ENCODE peak calls at places on chromosomes 13 and 19, in seven cellular contexts. P is right atrium auricular region, A is fibroblast of the aortic adventitia, Z is MCF 10A, Y is tibial nerve, W is WTC11, H is IMR-90. K is an unnamed sample.

GRCh38 chr13:80084086-80084676 is 256.7 kb downstream of the SPRY2 start:
- DNase-seq in Y (no peak), P (no peak), H (peak), W (no peak), Z (peak), A (peak), K (peak)

GRCh38 chr13:94520001-94520400 is 40.5 kb upstream of the DCT start:
- DNase-seq in W (no peak), P (no peak), H (no peak), Z (no peak), Y (no peak), A (no peak), K (no peak)

GRCh38 chr19:17497149-17497798 is 14.2 kb upstream of the PGLS start:
- DNase-seq in P (no peak), H (no peak), Y (no peak), W (peak), A (no peak), Z (no peak), K (no peak)

GRCh38 chr13:102293723-102294122 is 108.1 kb downstream of the FGF14 start:
- DNase-seq in Y (no peak), Z (no peak), A (no peak), W (no peak), H (no peak), P (no peak), K (no peak)

GRCh38 chr13:99191900-99192399 is 8.7 kb upstream of the UBAC2 start:
- DNase-seq in H (peak), Z (no peak), A (peak), P (peak), Y (no peak), W (no peak), K (no peak)

GRCh38 chr13:99496322-99497142 is 4.7 kb upstream of the TM9SF2 start:
- DNase-seq in W (no peak), Z (peak), H (peak), P (peak), Y (peak), A (peak), K (peak)

GRCh38 chr13:40341501-40341900 is 324.9 kb downstream of the FOXO1 start:
- DNase-seq in H (no peak), P (no peak), A (no peak), Z (no peak), W (no peak), Y (no peak), K (no peak)

GRCh38 chr13:31038834-31039552 is 106.5 kb downstream of the TEX26 start:
- DNase-seq in A (no peak), H (peak), Z (peak), P (no peak), Y (no peak), W (no peak), K (no peak)

GRCh38 chr19:19320362-19321142 is at the start of the genes MAU2 and SUGP1:
- DNase-seq in Z (peak), W (peak), A (peak), H (peak), P (peak), Y (peak), K (peak)

GRCh38 chr13:114004416-114005205 is 30.7 kb upstream of the C13orf46 start:
- DNase-seq in H (peak), W (no peak), A (peak), Y (peak), Z (no peak), P (peak), K (peak)

GRCh38 chr19:15379996-15380647 is 535 bp upstream of the AKAP8 start:
- DNase-seq in W (peak), Z (peak), H (peak), P (no peak), Y (no peak), A (peak), K (peak)

GRCh38 chr13:99311748-99312492 is 4.7 kb upstream of the GPR183 start:
- DNase-seq in W (no peak), Y (peak), H (no peak), Z (no peak), P (no peak), A (peak), K (no peak)

GRCh38 chr13:42266464-42266863 is 5.5 kb upstream of the AKAP11 start:
- DNase-seq in P (no peak), Y (no peak), A (peak), W (no peak), H (peak), Z (no peak), K (peak)

GRCh38 chr19:2048959-2049740 is 1.9 kb downstream of the MKNK2 start:
- DNase-seq in W (no peak), A (no peak), Z (no peak), Y (no peak), H (no peak), P (no peak), K (no peak)

GRCh38 chr13:70703755-70704154 is 595.5 kb upstream of the KLHL1 start:
- DNase-seq in A (no peak), P (no peak), Y (no peak), H (no peak), Z (no peak), W (no peak), K (peak)

GRCh38 chr19:41575998-41576397 is at the start of gene CEACAM21:
- DNase-seq in Y (peak), W (no peak), A (no peak), H (no peak), P (peak), Z (no peak), K (no peak)

GRCh38 chr19:17950310-17951150 is 16.4 kb upstream of the KCNN1 start:
- DNase-seq in A (no peak), W (peak), Z (no peak), P (no peak), Y (no peak), H (no peak), K (no peak)

GRCh38 chr13:40777166-40777956 is 6.4 kb upstream of the MRPS31 start:
- DNase-seq in Z (peak), Y (peak), A (peak), H (peak), P (no peak), W (peak), K (peak)

GRCh38 chr19:29514525-29515232 is 11.1 kb upstream of the VSTM2B start:
- DNase-seq in Z (no peak), Y (no peak), W (no peak), P (no peak), H (no peak), A (no peak), K (no peak)

GRCh38 chr13:44759222-44759721 is 183.1 kb upstream of the TSC22D1 start:
- DNase-seq in W (no peak), A (no peak), P (no peak), Z (peak), H (no peak), Y (no peak), K (no peak)

GRCh38 chr19:49801966-49802661 is 11.0 kb downstream of the FUZ start:
- DNase-seq in P (peak), A (peak), Z (peak), Y (peak), H (peak), W (peak), K (peak)
- TF ChIP-seq CTCF in P (peak), A (peak), Z (no peak), Y (peak), H (peak), W (no peak), K (peak)

DNA sequence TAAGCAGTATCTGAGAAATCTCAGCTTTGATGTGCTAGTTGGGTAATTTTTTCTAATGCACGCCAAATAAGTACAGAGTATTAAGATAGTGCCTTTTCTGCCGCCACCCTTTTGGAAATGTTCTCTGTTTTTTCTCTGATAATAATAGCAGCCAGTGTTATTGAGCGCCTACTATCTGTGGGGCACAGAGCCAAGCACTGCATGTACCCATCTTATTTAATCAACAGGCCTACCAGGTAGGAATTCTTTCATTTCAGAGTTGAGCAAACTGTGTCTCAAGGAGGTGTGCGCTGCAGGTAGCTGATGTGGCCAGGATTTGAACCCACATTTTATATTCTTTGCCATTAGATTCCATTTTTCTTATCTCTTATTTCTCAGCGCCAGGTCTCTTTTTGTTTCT is 1.4 kb downstream of the EPN1 start:
- DNase-seq in Y (no peak), P (no peak), W (no peak), H (peak), Z (no peak), A (peak), K (peak)
- TF ChIP-seq CTCF in Y (no peak), P (no peak), W (no peak), H (peak), Z (no peak), A (peak), K (peak)

GRCh38 chr19:47230122-47230920 is 678 bp downstream of the BBC3 start:
- DNase-seq in P (no peak), H (peak), W (peak), A (peak), Y (peak), Z (peak), K (peak)
- TF ChIP-seq CTCF in P (peak), H (peak), W (peak), A (peak), Y (peak), Z (peak), K (peak)

DNA sequence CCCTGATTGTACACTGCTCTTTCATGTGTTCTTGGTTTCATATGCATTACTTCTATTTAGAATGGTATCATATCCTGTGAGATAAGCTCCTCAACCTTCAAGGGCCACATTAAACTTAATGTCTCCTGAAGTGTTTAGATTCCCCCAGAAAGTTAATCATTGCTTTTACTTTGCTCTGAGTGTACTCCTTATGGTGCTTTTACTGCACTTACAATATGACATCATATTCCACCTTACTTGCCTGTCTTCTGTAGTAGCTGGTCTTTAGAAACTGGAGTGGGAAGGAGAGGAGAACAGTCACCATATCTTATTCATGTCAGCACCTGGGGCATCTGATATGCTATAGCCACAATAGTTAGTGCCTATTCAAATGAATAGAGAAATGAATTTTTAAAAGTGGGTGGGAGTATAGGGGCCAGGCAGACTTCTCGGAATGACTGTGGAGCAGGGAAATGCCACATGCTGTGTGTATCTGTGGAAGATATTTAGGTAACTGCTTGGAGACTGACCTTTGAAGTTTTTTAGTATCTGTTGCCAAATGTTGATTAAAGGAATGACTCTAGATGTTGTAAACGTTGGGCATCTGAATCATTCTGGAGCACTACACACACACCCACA is 40.2 kb downstream of the SLAIN1 start:
- DNase-seq in P (no peak), Z (no peak), W (no peak), Y (no peak), H (no peak), A (no peak), K (no peak)
- TF ChIP-seq CTCF in P (no peak), Z (no peak), W (no peak), Y (no peak), H (no peak), A (no peak), K (no peak)

GRCh38 chr19:38543807-38544568 is 73.8 kb downstream of the MAP4K1 start:
- DNase-seq in A (peak), Y (peak), Z (peak), W (peak), P (peak), H (peak), K (peak)
- TF ChIP-seq CTCF in A (no peak), Y (peak), Z (no peak), W (no peak), P (peak), H (no peak), K (peak)